ENCODE peak calls at places on chromosomes 13 and 19, in six cellular contexts. X is NCI-H774, O is ureter, Z is B cell, C is bronchial epithelial cell, L is AML-193. V is an unnamed sample.

GRCh38 chr13:23440821-23441608 is 7.5 kb upstream of the SACS start:
- DNase-seq in X (no peak), C (peak; percentile 22), L (no peak), Z (no peak), O (no peak), V (no peak)

GRCh38 chr19:35204799-35205732 is 23.5 kb downstream of the FAM187B start:
- DNase-seq in C (no peak), L (peak; percentile 25), O (peak; percentile 24), Z (peak; percentile 93), X (no peak), V (no peak)

GRCh38 chr19:10797078-10797477 is 38.9 kb downstream of the TMED1 start:
- DNase-seq in O (no peak), X (no peak), Z (no peak), C (no peak), L (no peak), V (no peak)

GRCh38 chr13:66520511-66521390 is 709.4 kb downstream of the PCDH9 start:
- DNase-seq in O (no peak), C (no peak), L (no peak), Z (no peak), X (no peak), V (no peak)

GRCh38 chr19:1057185-1057857 is 9.6 kb upstream of the ARHGAP45 start:
- DNase-seq in Z (no peak), X (no peak), O (no peak), L (peak; percentile 49), C (peak; percentile 28), V (no peak)

GRCh38 chr19:47609885-47610545 is 1.1 kb downstream of the BICRA start:
- DNase-seq in X (no peak), Z (no peak), C (no peak), L (no peak), O (peak; percentile 55), V (no peak)

GRCh38 chr19:1417145-1417544 is 9.8 kb downstream of the DAZAP1 start:
- DNase-seq in Z (no peak), X (no peak), C (peak; percentile 30), L (no peak), O (no peak), V (no peak)

GRCh38 chr13:52455677-52456041 is 381 bp downstream of the CKAP2 start:
- DNase-seq in O (peak; percentile 55), C (peak; percentile 50), X (peak; percentile 31), Z (peak; percentile 75), L (peak; percentile 84), V (peak; percentile 79)

GRCh38 chr19:21677696-21678418 is 89.5 kb downstream of the ZNF100 start:
- DNase-seq in O (no peak), Z (no peak), L (no peak), C (no peak), X (no peak), V (no peak)

GRCh38 chr19:7554990-7555864 is 19.7 kb downstream of the PNPLA6 start:
- DNase-seq in X (no peak), Z (peak; percentile 37), C (no peak), O (no peak), L (no peak), V (no peak)

GRCh38 chr19:45469835-45470146 is 2.0 kb downstream of the FOSB start:
- DNase-seq in X (peak; percentile 79), C (no peak), Z (no peak), L (no peak), O (no peak), V (no peak)

GRCh38 chr13:113418722-113419049 is 34.6 kb downstream of the ADPRHL1 start:
- DNase-seq in X (no peak), C (no peak), Z (no peak), O (no peak), L (no peak), V (peak; percentile 61)

GRCh38 chr19:38682195-38682867 is 34.9 kb downstream of the ACTN4 start:
- DNase-seq in L (no peak), Z (no peak), O (no peak), C (no peak), X (no peak), V (no peak)

GRCh38 chr13:90943961-90944360 is 403.5 kb upstream of the MIR17HG start:
- DNase-seq in C (no peak), Z (no peak), L (no peak), X (no peak), O (no peak), V (no peak)

GRCh38 chr13:23462815-23463559 is 29.5 kb upstream of the SACS start:
- DNase-seq in C (no peak), Z (no peak), O (no peak), L (no peak), X (no peak), V (no peak)